ENCODE peak calls at places on chromosomes 4 and X, in six cellular contexts. One of them, this sample, is unnamed.

GRCh38 chr4:30924521-30924920 is 204.4 kb downstream of the PCDH7 start:
- DNase-seq in chondrocyte: no peak
- DNase-seq in thyroid gland: no peak
- DNase-seq in osteocyte: no peak
- DNase-seq in astrocyte of the cerebellum: no peak
- DNase-seq in AG09319: no peak
- DNase-seq in this sample: no peak

GRCh38 chr4:5996641-5997040 is 21.6 kb downstream of the C4orf50 start:
- DNase-seq in chondrocyte: no peak
- DNase-seq in thyroid gland: no peak
- DNase-seq in osteocyte: no peak
- DNase-seq in astrocyte of the cerebellum: no peak
- DNase-seq in AG09319: no peak
- DNase-seq in this sample: no peak

GRCh38 chr4:84496356-84497219 is 2.5 kb downstream of the NKX6-1 start:
- DNase-seq in chondrocyte: no peak
- DNase-seq in thyroid gland: no peak
- DNase-seq in osteocyte: no peak
- DNase-seq in astrocyte of the cerebellum: no peak
- DNase-seq in AG09319: no peak
- DNase-seq in this sample: no peak

GRCh38 chr4:65865489-65865888 is 195.2 kb upstream of the EPHA5 start:
- DNase-seq in chondrocyte: no peak
- DNase-seq in thyroid gland: no peak
- DNase-seq in osteocyte: no peak
- DNase-seq in astrocyte of the cerebellum: no peak
- DNase-seq in AG09319: no peak
- DNase-seq in this sample: no peak

GRCh38 chr4:74190919-74191397 is 33.0 kb downstream of the MTHFD2L start:
- DNase-seq in chondrocyte: no peak
- DNase-seq in thyroid gland: no peak
- DNase-seq in osteocyte: no peak
- DNase-seq in astrocyte of the cerebellum: no peak
- DNase-seq in AG09319: no peak
- DNase-seq in this sample: no peak

GRCh38 chr4:53852343-53852742 is 212.1 kb downstream of the CHIC2 start:
- DNase-seq in chondrocyte: no peak
- DNase-seq in thyroid gland: no peak
- DNase-seq in osteocyte: no peak
- DNase-seq in astrocyte of the cerebellum: peak; percentile 49
- DNase-seq in AG09319: peak; percentile 22
- DNase-seq in this sample: no peak

GRCh38 chr4:121535351-121535750 is 154.5 kb upstream of the QRFPR start:
- DNase-seq in chondrocyte: no peak
- DNase-seq in thyroid gland: no peak
- DNase-seq in osteocyte: no peak
- DNase-seq in astrocyte of the cerebellum: no peak
- DNase-seq in AG09319: no peak
- DNase-seq in this sample: no peak

GRCh38 chr4:147821555-147821954 is 89.7 kb downstream of the ARHGAP10 start:
- DNase-seq in chondrocyte: no peak
- DNase-seq in thyroid gland: no peak
- DNase-seq in osteocyte: no peak
- DNase-seq in astrocyte of the cerebellum: no peak
- DNase-seq in AG09319: no peak
- DNase-seq in this sample: no peak

GRCh38 chr4:113781439-113782040 is 20.0 kb upstream of the CAMK2D start:
- DNase-seq in chondrocyte: no peak
- DNase-seq in thyroid gland: no peak
- DNase-seq in osteocyte: no peak
- DNase-seq in astrocyte of the cerebellum: no peak
- DNase-seq in AG09319: no peak
- DNase-seq in this sample: peak; percentile 28

GRCh38 chr4:87543835-87544461 is 14.8 kb upstream of the SPARCL1 start:
- DNase-seq in chondrocyte: no peak
- DNase-seq in thyroid gland: no peak
- DNase-seq in osteocyte: no peak
- DNase-seq in astrocyte of the cerebellum: peak; percentile 55
- DNase-seq in AG09319: peak; percentile 7
- DNase-seq in this sample: no peak

DNA sequence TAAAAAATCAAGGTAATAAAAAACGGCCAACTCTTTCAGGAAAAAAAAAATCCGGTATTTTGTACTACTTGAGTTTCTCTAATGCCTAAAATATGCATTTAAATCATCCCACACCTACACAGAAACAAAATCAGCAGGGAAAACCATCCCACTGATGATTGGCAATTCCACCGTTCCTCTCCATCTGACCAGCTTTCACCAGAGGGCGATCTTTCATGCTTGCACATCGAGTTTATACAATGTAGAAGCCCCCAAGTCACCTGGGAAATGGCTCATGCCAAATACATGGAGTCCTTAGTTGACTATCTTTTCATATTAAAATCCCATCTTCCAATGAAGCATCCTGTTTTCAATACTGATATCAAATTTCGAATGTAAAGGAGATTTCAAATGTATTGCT is 69.2 kb downstream of the PTCHD1 start:
- DNase-seq in chondrocyte: no peak
- DNase-seq in thyroid gland: no peak
- DNase-seq in osteocyte: no peak
- DNase-seq in astrocyte of the cerebellum: no peak
- DNase-seq in AG09319: no peak
- DNase-seq in this sample: no peak
- TF ChIP-seq CTCF in chondrocyte: peak; percentile 71
- TF ChIP-seq CTCF in thyroid gland: no peak
- TF ChIP-seq CTCF in osteocyte: peak; percentile 12
- TF ChIP-seq CTCF in astrocyte of the cerebellum: peak; percentile 28
- TF ChIP-seq CTCF in AG09319: no peak
- TF ChIP-seq CTCF in this sample: no peak

DNA sequence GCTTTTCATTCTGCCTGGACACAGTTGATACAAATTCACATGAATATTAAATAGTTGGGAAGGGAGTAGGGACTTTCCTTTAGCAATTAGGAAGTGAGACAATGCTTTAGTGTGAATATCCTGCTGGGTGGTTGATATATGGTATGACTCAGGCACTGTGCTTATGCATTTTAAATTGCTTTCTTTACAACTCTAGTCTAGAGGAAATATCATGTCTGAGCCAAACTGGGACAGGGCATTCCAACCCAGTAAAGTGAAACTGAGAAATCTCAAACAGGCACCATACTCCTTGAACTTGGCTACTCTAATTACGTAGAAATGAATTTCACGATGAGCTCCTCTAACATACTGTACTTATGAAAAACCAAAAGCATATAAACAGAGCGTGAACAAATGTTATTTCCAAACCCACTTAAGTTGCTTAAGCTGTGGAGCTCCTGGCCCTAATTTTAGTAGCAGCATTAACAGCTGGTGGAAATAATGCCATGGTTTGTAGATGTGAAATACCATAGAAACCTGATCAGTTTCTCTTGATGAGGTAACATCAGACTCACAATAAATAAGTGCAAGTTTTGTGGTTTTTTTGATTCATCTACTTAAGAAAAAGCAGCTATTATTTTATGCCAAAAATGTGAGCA is 242.9 kb upstream of the GK2 start:
- DNase-seq in chondrocyte: no peak
- DNase-seq in thyroid gland: no peak
- DNase-seq in osteocyte: no peak
- DNase-seq in astrocyte of the cerebellum: peak; percentile 65
- DNase-seq in AG09319: peak; percentile 79
- DNase-seq in this sample: no peak
- TF ChIP-seq CTCF in chondrocyte: no peak
- TF ChIP-seq CTCF in thyroid gland: no peak
- TF ChIP-seq CTCF in osteocyte: no peak
- TF ChIP-seq CTCF in astrocyte of the cerebellum: no peak
- TF ChIP-seq CTCF in AG09319: no peak
- TF ChIP-seq CTCF in this sample: no peak

GRCh38 chr4:163556169-163556568 is 61.7 kb downstream of the TMA16 start:
- DNase-seq in chondrocyte: no peak
- DNase-seq in thyroid gland: no peak
- DNase-seq in osteocyte: no peak
- DNase-seq in astrocyte of the cerebellum: no peak
- DNase-seq in AG09319: no peak
- DNase-seq in this sample: no peak
- TF ChIP-seq CTCF in chondrocyte: peak; percentile 75
- TF ChIP-seq CTCF in thyroid gland: no peak
- TF ChIP-seq CTCF in osteocyte: peak; percentile 45
- TF ChIP-seq CTCF in astrocyte of the cerebellum: no peak
- TF ChIP-seq CTCF in AG09319: no peak
- TF ChIP-seq CTCF in this sample: peak; percentile 20

DNA sequence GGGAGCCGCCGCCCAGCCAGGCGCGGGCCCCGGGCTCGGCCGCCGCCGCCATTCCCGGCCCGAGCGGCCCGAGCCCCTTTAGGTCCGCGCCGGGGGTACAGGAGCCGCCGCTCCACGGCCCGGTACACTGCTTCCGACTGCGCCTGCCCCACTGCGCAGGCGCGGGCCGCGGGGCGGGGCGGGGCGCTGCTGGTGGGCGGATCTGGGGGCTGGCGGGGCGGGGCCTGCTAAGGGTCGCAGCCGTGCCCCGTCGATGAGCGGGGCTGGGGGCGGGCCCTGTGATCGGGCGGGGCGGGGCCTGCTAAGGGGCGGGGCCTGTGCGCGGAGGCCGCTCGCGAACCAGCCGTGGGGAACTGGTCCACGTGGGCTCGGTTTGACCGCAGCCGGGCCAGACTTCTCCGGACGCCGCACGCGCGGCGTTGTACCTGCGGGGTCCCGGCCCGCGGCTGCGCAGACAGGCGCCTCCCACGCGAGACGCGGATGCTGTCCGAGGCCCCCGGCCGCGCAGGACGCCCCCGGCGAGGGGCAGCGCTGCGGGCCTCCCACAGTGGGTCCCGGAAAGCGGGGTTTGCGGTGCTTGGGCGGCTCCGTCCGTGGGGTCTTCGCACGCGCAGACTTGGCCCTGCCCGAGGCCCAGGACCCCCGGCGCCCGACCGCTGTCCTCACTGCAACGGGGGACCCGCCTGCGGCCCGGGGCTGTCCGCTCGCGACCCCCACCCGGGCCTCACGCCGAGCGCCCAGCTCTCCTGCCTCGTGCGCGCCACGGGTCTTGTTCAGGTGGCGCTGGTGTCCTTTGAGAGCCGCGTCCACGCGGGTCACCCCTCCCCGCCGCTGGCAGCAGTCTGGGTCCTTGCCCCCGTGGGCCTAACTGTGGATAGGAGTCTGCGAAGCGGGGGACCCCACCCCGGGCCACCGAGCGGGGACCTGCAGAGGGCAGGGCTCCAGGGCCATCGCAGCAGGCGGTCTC is at the start of gene DGKQ:
- DNase-seq in chondrocyte: no peak
- DNase-seq in thyroid gland: peak; percentile 76
- DNase-seq in osteocyte: peak; percentile 96
- DNase-seq in astrocyte of the cerebellum: peak; percentile 24
- DNase-seq in AG09319: peak; percentile 71
- DNase-seq in this sample: peak; percentile 99
- TF ChIP-seq CTCF in chondrocyte: no peak
- TF ChIP-seq CTCF in thyroid gland: no peak
- TF ChIP-seq CTCF in osteocyte: no peak
- TF ChIP-seq CTCF in astrocyte of the cerebellum: no peak
- TF ChIP-seq CTCF in AG09319: no peak
- TF ChIP-seq CTCF in this sample: no peak

GRCh38 chr4:27096142-27096824 is 235.6 kb downstream of the STIM2 start:
- DNase-seq in chondrocyte: no peak
- DNase-seq in thyroid gland: no peak
- DNase-seq in osteocyte: no peak
- DNase-seq in astrocyte of the cerebellum: peak; percentile 16
- DNase-seq in AG09319: no peak
- DNase-seq in this sample: no peak
- TF ChIP-seq CTCF in chondrocyte: peak; percentile 72
- TF ChIP-seq CTCF in thyroid gland: no peak
- TF ChIP-seq CTCF in osteocyte: no peak
- TF ChIP-seq CTCF in astrocyte of the cerebellum: peak; percentile 3
- TF ChIP-seq CTCF in AG09319: no peak
- TF ChIP-seq CTCF in this sample: no peak

DNA sequence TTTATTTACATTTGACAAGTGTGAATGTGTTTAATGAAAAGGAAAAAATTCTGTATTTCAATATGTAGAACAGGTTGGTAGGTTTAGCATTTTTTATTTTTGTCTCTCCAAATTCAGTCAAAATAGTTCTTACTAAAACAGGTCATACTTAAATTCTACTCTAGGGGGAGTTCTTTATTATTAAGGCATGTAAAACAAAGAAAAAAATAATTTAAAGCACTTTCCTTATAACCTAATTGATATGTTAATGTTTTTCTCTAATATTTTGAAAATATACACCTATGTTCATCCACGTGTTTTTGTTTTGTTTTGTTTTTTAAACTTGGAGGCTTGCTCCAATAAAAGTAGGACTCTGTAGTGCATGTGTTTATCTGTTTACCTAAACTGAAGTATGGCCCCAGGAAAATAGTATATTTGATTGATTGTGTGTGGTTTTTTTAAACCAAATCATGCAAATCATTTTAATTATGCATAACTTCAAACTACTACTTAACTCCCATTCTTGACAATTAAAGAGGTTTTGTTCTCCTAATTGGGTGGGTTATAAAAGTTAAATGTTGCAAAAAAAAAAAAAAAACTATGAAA is 562.7 kb downstream of the RPA4 start:
- DNase-seq in chondrocyte: no peak
- DNase-seq in thyroid gland: no peak
- DNase-seq in osteocyte: no peak
- DNase-seq in astrocyte of the cerebellum: no peak
- DNase-seq in AG09319: no peak
- DNase-seq in this sample: no peak
- TF ChIP-seq CTCF in chondrocyte: peak; percentile 81
- TF ChIP-seq CTCF in thyroid gland: no peak
- TF ChIP-seq CTCF in osteocyte: peak; percentile 30
- TF ChIP-seq CTCF in astrocyte of the cerebellum: no peak
- TF ChIP-seq CTCF in AG09319: peak; percentile 16
- TF ChIP-seq CTCF in this sample: no peak

DNA sequence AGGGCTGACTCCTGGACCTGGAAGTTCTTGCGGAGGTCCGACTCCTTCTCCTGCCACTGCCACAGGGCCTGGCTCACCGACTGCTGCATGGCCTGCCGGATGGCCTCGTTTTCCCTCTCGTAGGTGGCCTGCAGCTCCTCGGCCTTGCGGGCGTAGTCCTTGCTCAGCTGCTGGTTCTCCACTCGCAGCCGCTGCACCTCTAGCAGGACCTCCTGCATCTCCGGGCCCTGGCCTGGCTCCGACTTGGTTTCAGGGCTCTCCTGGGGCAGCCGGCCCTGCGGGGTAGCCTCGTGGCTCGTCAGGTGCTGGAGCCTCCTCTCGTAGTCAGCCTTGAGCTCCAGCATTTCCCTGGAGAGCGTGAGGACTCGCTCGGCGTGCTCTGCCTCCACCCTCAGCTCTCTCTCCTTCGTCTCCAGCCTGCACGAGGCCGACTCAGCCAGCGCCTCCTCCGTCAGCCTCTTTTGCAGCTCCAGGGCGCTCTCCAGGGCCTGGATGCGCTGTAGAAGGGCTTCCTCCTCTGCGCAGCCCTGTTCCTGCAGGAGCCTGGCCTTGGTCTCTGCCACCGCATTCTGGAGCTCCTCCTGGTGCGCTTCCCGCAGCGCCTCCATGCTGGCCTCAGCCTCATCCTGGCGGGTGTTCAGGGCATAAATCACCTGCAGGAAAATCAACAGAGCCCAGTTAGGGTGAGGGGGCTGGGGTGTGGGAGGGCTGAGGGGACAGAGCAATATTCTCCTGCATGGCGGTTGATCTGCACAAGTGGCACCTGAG is 72.2 kb downstream of the FAM184B start:
- DNase-seq in chondrocyte: no peak
- DNase-seq in thyroid gland: no peak
- DNase-seq in osteocyte: peak; percentile 82
- DNase-seq in astrocyte of the cerebellum: no peak
- DNase-seq in AG09319: no peak
- DNase-seq in this sample: no peak
- TF ChIP-seq CTCF in chondrocyte: no peak
- TF ChIP-seq CTCF in thyroid gland: no peak
- TF ChIP-seq CTCF in osteocyte: no peak
- TF ChIP-seq CTCF in astrocyte of the cerebellum: no peak
- TF ChIP-seq CTCF in AG09319: no peak
- TF ChIP-seq CTCF in this sample: no peak

GRCh38 chr4:178599521-178599920 is 1157.3 kb upstream of the AGA start:
- DNase-seq in chondrocyte: no peak
- DNase-seq in thyroid gland: no peak
- DNase-seq in osteocyte: no peak
- DNase-seq in astrocyte of the cerebellum: no peak
- DNase-seq in AG09319: no peak
- DNase-seq in this sample: no peak
- TF ChIP-seq CTCF in chondrocyte: peak; percentile 26
- TF ChIP-seq CTCF in thyroid gland: no peak
- TF ChIP-seq CTCF in osteocyte: peak; percentile 39
- TF ChIP-seq CTCF in astrocyte of the cerebellum: no peak
- TF ChIP-seq CTCF in AG09319: no peak
- TF ChIP-seq CTCF in this sample: no peak

This sample was measured in GM10248.